ENCODE peak calls at places on chromosomes 7 and 10, in four cellular contexts. U is K562, P is GM12878, V is HepG2. N is an unnamed sample.
A peak's percentile ranks its signal among the peaks of the same experiment; 100 is the strongest.

GRCh38 chr7:54080525-54080924 is 461.6 kb upstream of the VSTM2A start:
- DNase-seq in U (no peak), P (no peak), V (no peak), N (no peak)

GRCh38 chr7:150567168-150567567 is at the start of gene GIMAP4:
- DNase-seq in U (no peak), P (no peak), V (no peak), N (no peak)

GRCh38 chr10:20029523-20029922 is 213.3 kb downstream of the PLXDC2 start:
- DNase-seq in U (no peak), V (no peak), P (no peak), N (no peak)

GRCh38 chr7:70426249-70426880 is 705.6 kb upstream of the GALNT17 start:
- DNase-seq in U (no peak), V (no peak), P (no peak), N (no peak)

GRCh38 chr10:86753056-86753455 is 3.4 kb upstream of the BMPR1A start:
- DNase-seq in V (no peak), P (no peak), U (no peak), N (no peak)

GRCh38 chr7:103711413-103711812 is 265.4 kb upstream of the SLC26A5 start:
- DNase-seq in U (no peak), V (no peak), P (no peak), N (no peak)

GRCh38 chr7:42605381-42605780 is 306.5 kb downstream of the C7orf25 start:
- DNase-seq in P (no peak), U (no peak), V (no peak), N (no peak)

GRCh38 chr10:131698232-131698631 is 202.6 kb upstream of the PPP2R2D start:
- DNase-seq in U (no peak), V (no peak), P (no peak), N (no peak)

GRCh38 chr10:70887804-70888800 is at the start of gene PCBD1:
- DNase-seq in U (peak; percentile 83), V (peak; percentile 74), P (no peak), N (peak; percentile 70)

GRCh38 chr10:130560573-130560972 is 424.4 kb downstream of the GLRX3 start:
- DNase-seq in P (no peak), U (no peak), V (no peak), N (no peak)

GRCh38 chr7:31122649-31123058 is 70.5 kb downstream of the ADCYAP1R1 start:
- DNase-seq in U (peak; percentile 75), V (peak; percentile 45), P (no peak), N (peak; percentile 70)

GRCh38 chr10:42959833-42960232 is 117.0 kb upstream of the RET start:
- DNase-seq in V (no peak), U (no peak), P (no peak), N (no peak)

GRCh38 chr10:133167693-133168616 is 7.9 kb downstream of the KNDC1 start:
- DNase-seq in U (no peak), P (no peak), V (no peak), N (no peak)

GRCh38 chr7:55534262-55534915 is 37.9 kb downstream of the VOPP1 start:
- DNase-seq in P (peak; percentile 99), V (peak; percentile 30), U (no peak), N (no peak)

GRCh38 chr10:123009105-123009805 is 449 bp downstream of the ACADSB start:
- DNase-seq in U (peak; percentile 55), V (no peak), P (no peak), N (peak; percentile 46)

GRCh38 chr7:131300572-131301466 is 26.9 kb upstream of the MKLN1 start:
- DNase-seq in U (no peak), P (no peak), V (no peak), N (no peak)

GRCh38 chr10:43781480-43782361 is 133.0 kb upstream of the ZNF32 start:
- DNase-seq in U (no peak), P (peak; percentile 13), V (peak; percentile 6), N (no peak)

GRCh38 chr10:11680496-11680895 is 61.7 kb upstream of the ECHDC3 start:
- DNase-seq in V (no peak), P (no peak), U (no peak), N (no peak)

GRCh38 chr7:25286756-25287155 is 58.5 kb upstream of the NPVF start:
- DNase-seq in V (no peak), P (no peak), U (no peak), N (no peak)

GRCh38 chr10:104327745-104328635 is 10.3 kb downstream of the ITPRIP start:
- DNase-seq in P (no peak), U (no peak), V (peak; percentile 28), N (no peak)

GRCh38 chr10:88660593-88660884 is 3.7 kb upstream of the LIPF start:
- DNase-seq in U (no peak), V (no peak), P (no peak), N (no peak)

GRCh38 chr10:133010095-133010837 is 67.9 kb upstream of the CFAP46 start:
- DNase-seq in U (no peak), V (no peak), P (no peak), N (no peak)

GRCh38 chr7:149261829-149262617 is at the start of gene ZNF783:
- DNase-seq in V (peak; percentile 70), P (peak; percentile 32), U (peak; percentile 87), N (peak; percentile 98)

GRCh38 chr7:138001529-138002095 is at the start of gene CREB3L2:
- DNase-seq in U (peak; percentile 79), P (no peak), V (peak; percentile 36), N (peak; percentile 67)

GRCh38 chr10:114645729-114646128 is 12.3 kb downstream of the ABLIM1 start:
- DNase-seq in P (no peak), V (no peak), U (no peak), N (no peak)

GRCh38 chr7:41885748-41886147 is 182.9 kb upstream of the INHBA start:
- DNase-seq in P (no peak), U (no peak), V (no peak), N (no peak)

GRCh38 chr7:150848561-150849115 is 3.7 kb upstream of the AOC1 start:
- DNase-seq in V (no peak), P (no peak), U (no peak), N (no peak)

GRCh38 chr7:117495313-117495712 is 15.5 kb downstream of the CFTR start:
- DNase-seq in V (no peak), U (no peak), P (no peak), N (no peak)

DNA sequence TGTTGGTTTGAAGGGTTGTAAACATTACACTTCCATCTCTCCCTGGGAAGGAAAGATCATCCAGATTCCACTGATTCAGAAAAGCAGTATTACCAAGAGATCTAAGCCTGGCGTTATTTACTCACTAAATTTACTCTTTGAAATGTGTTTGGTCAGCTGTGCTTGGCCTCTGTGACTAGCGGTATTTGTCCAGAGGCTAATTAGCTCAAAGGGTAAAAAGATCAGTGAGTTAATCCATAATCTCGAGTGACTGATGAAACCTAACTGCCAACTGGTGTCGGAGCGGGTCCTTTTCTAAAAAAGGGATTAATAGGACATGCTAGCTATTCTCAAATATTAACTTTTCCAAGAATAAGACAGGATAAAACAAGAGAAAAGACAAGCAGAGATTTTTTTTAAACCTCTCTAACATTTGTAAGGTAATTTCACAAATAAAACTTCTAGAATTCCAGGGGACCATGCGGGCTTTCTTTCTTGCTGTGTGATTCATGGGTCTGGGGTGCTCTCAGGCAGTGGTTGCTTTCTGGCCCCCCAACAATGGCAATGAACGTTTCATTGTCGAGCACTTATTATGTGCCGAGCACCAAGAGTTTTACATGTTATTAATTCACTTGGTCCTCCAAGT is 247.3 kb upstream of the AOAH start:
- DNase-seq in U (no peak), P (no peak), V (peak; percentile 99), N (no peak)
- TF ChIP-seq FOXM1 in U (no peak), P (no peak), V (no peak), N (no peak)

DNA sequence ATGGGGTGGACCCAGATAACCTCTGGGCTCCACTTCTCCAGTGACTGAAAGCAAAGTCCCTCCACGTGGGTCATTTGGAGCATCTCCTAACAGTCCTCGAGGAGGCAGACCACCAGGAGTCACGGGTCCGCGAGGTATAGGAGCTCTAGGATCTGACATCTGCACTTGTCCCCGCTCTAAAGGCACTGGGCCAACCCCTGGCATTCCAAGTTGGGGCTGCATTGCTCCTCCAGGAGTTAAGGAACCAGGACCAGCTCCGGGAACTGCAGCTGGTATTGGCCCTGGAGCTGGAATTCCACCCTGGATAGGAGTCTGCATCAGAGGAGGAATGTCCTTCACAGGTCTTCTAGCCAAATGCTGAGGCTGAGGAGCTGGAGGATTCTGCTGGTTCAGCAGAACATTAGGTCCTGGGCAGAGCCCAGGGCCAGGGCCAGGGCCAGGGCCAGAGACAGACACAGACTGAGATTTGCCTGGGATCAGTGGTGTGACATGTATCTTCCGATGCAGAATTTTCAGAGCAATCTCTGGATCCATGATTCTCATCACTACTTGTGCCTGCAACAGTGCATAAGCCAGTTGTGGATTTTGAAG is 827 bp downstream of the CSTF2T start:
- DNase-seq in P (no peak), U (no peak), V (no peak), N (no peak)
- TF ChIP-seq BHLHE40 in P (no peak), U (no peak), V (no peak), N (no peak)

DNA sequence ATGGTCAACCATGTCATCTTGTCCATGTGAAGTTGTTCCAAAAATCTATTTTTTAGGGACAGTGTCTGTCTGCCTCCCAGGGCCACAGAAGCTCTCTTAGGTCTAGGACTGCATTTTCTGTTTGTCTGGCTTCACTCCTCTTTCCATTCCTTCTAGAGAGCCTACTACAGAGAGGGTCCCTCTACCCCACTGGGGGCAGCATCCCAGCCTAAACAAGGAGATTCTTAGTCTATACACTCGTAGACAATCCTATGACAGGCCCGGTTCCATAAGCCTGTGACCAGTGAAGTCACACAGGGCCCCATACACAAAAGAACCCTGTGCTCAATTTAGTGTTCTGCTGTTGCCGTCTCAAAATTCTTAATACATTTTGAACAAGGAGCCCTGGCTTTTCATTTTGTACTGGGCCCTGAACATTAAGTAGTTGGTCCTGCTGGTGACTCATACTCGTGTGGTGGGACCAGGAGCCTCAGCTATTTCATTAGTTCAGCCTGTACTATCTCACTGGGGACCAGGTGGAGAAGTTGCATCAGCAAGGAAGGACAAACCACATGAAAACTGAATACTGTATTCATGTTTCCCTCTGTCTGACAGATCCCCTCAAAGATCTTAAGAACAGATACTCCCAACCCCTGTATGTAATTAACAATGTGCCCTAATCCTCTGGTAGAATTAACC is 23.5 kb upstream of the FAM180A start:
- DNase-seq in V (no peak), U (peak; percentile 30), P (no peak), N (no peak)
- TF ChIP-seq FOXM1 in V (no peak), U (no peak), P (no peak), N (no peak)

DNA sequence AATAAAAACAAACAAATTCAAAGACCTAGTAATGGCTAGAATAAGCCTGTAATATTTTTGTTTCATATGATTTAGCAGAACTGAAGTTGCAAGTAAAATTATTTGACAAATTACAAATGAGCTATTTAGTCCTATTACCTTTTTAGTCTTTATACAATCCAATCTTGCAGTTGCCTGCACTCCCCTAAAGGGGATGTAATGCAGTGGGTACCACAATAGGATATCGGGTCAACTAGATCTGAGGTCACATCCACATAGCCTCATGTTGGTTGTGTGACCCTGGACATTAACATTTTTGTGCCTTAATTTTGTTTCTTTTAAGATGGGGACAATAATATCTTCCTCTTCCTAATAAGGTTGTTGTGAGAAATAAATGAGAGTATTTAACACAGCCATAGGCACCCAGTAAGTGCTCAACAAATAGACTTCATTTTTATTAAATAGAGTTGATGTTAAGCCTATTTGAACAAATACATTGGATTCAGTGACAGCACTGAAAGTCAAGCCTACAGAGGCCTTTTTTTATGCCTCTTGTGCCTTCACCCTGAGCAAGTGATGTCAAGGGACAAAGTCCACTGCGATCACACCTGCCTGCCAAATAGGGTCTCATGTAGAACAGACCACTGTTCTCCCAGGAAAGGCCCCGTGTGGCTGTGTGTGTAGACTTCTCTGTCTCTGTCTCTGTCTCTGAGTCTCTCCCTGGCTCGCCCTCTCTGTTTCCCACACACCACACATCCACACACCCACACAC is 124.8 kb downstream of the EVX1 start:
- DNase-seq in U (no peak), P (no peak), V (peak; percentile 26), N (no peak)
- TF ChIP-seq BHLHE40 in U (no peak), P (no peak), V (no peak), N (no peak)

GRCh38 chr7:28044825-28045224 is 135.8 kb downstream of the JAZF1 start:
- DNase-seq in V (no peak), P (no peak), U (no peak), N (no peak)
- TF ChIP-seq FOXM1 in V (no peak), P (no peak), U (no peak), N (no peak)

GRCh38 chr10:46048152-46048551 is 2.1 kb upstream of the MSMB start:
- DNase-seq in P (no peak), U (no peak), V (no peak), N (no peak)
- TF ChIP-seq BHLHE40 in P (no peak), U (no peak), V (no peak), N (no peak)